ENCODE peak calls at places on chromosomes 11 and 22, in five cellular contexts. K, I, B, L and W are unnamed samples.

GRCh38 chr22:41910599-41911291 is 4.1 kb downstream of the SHISA8 start:
- DNase-seq in K (peak; percentile 63), I (no peak), B (peak; percentile 42), L (no peak), W (no peak)

GRCh38 chr11:83070878-83071640 is 638 bp downstream of the RAB30 start:
- DNase-seq in K (peak; percentile 42), I (peak; percentile 53), B (peak; percentile 40), L (no peak), W (peak; percentile 72)

GRCh38 chr11:9601041-9601875 is 27.8 kb downstream of the WEE1 start:
- DNase-seq in K (no peak), I (no peak), B (peak; percentile 89), L (peak; percentile 30), W (no peak)

GRCh38 chr22:17237031-17237668 is 17.9 kb upstream of the ADA2 start:
- DNase-seq in K (no peak), I (no peak), B (no peak), L (peak; percentile 68), W (no peak)

GRCh38 chr11:46898396-46899095 is 19.8 kb downstream of the LRP4 start:
- DNase-seq in K (no peak), I (no peak), B (no peak), L (no peak), W (no peak)

GRCh38 chr11:12640926-12641849 is 33.0 kb upstream of the TEAD1 start:
- DNase-seq in K (no peak), I (no peak), B (no peak), L (peak; percentile 48), W (no peak)

GRCh38 chr11:17578296-17578695 is 31.2 kb downstream of the OTOG start:
- DNase-seq in K (no peak), I (no peak), B (no peak), L (no peak), W (no peak)

GRCh38 chr11:6418958-6419611 is at the start of gene APBB1:
- DNase-seq in K (peak; percentile 77), I (peak; percentile 40), B (peak; percentile 56), L (peak; percentile 81), W (peak; percentile 75)

GRCh38 chr11:35066783-35067476 is 72.0 kb upstream of the CD44 start:
- DNase-seq in K (no peak), I (no peak), B (no peak), L (no peak), W (no peak)

GRCh38 chr22:40040927-40041326 is 46.2 kb downstream of the FAM83F start:
- DNase-seq in K (peak; percentile 33), I (peak; percentile 39), B (peak; percentile 67), L (no peak), W (no peak)

GRCh38 chr22:36442506-36443197 is 38.8 kb downstream of the TXN2 start:
- DNase-seq in K (no peak), I (no peak), B (no peak), L (no peak), W (no peak)